ENCODE peak calls at places on chromosomes 12 and 14, in nine cellular contexts. One of them, this sample, is unnamed. For H3K9me3, the result is how much of the 10 kb centered on the place peaks cover.

GRCh38 chr14:93804654-93805053 is 16.4 kb upstream of the PRIMA1 start:
- DNase-seq in Peyer's patch: no peak
- DNase-seq in transverse colon: no peak
- DNase-seq in A549: no peak
- DNase-seq in stomach: no peak
- DNase-seq in IMR-90: no peak
- DNase-seq in HCT116: no peak
- DNase-seq in heart left ventricle: no peak
- DNase-seq in right lobe of liver: no peak
- DNase-seq in this sample: no peak

GRCh38 chr12:58957298-58957697 is 37.0 kb upstream of the LRIG3 start:
- DNase-seq in transverse colon: no peak
- DNase-seq in HCT116: no peak
- DNase-seq in stomach: no peak
- DNase-seq in right lobe of liver: no peak
- DNase-seq in IMR-90: no peak
- DNase-seq in heart left ventricle: no peak
- DNase-seq in Peyer's patch: no peak
- DNase-seq in A549: no peak
- DNase-seq in this sample: no peak

GRCh38 chr14:95482967-95483842 is 33.2 kb downstream of the SYNE3 start:
- DNase-seq in IMR-90: peak
- DNase-seq in A549: peak
- DNase-seq in HCT116: peak
- DNase-seq in Peyer's patch: peak
- DNase-seq in stomach: peak
- DNase-seq in transverse colon: peak
- DNase-seq in heart left ventricle: peak
- DNase-seq in right lobe of liver: peak
- DNase-seq in this sample: peak

GRCh38 chr12:19752712-19753111 is 313.4 kb downstream of the AEBP2 start:
- DNase-seq in transverse colon: no peak
- DNase-seq in right lobe of liver: no peak
- DNase-seq in Peyer's patch: no peak
- DNase-seq in IMR-90: peak
- DNase-seq in heart left ventricle: no peak
- DNase-seq in A549: no peak
- DNase-seq in stomach: no peak
- DNase-seq in HCT116: no peak
- DNase-seq in this sample: no peak

GRCh38 chr12:104535383-104535782 is 78.6 kb downstream of the CHST11 start:
- DNase-seq in A549: no peak
- DNase-seq in right lobe of liver: no peak
- DNase-seq in HCT116: no peak
- DNase-seq in Peyer's patch: no peak
- DNase-seq in transverse colon: no peak
- DNase-seq in stomach: no peak
- DNase-seq in IMR-90: peak
- DNase-seq in heart left ventricle: no peak
- DNase-seq in this sample: no peak

GRCh38 chr12:22935090-22935489 is 310.1 kb downstream of the ETNK1 start:
- DNase-seq in HCT116: no peak
- DNase-seq in A549: no peak
- DNase-seq in IMR-90: no peak
- DNase-seq in Peyer's patch: no peak
- DNase-seq in right lobe of liver: no peak
- DNase-seq in transverse colon: no peak
- DNase-seq in heart left ventricle: no peak
- DNase-seq in stomach: no peak
- DNase-seq in this sample: no peak

GRCh38 chr14:95043314-95043713 is 114.0 kb downstream of the DICER1 start:
- DNase-seq in Peyer's patch: peak
- DNase-seq in HCT116: no peak
- DNase-seq in stomach: peak
- DNase-seq in heart left ventricle: no peak
- DNase-seq in transverse colon: no peak
- DNase-seq in A549: no peak
- DNase-seq in right lobe of liver: no peak
- DNase-seq in IMR-90: no peak
- DNase-seq in this sample: no peak

GRCh38 chr12:105820407-105821140 is 318.2 kb downstream of the NUAK1 start:
- DNase-seq in HCT116: no peak
- DNase-seq in A549: no peak
- DNase-seq in right lobe of liver: no peak
- DNase-seq in IMR-90: peak
- DNase-seq in stomach: no peak
- DNase-seq in heart left ventricle: peak
- DNase-seq in Peyer's patch: peak
- DNase-seq in transverse colon: peak
- DNase-seq in this sample: peak

GRCh38 chr12:94875525-94875924 is 128.0 kb downstream of the NDUFA12 start:
- DNase-seq in transverse colon: no peak
- DNase-seq in right lobe of liver: no peak
- DNase-seq in A549: peak
- DNase-seq in HCT116: peak
- DNase-seq in stomach: no peak
- DNase-seq in heart left ventricle: no peak
- DNase-seq in Peyer's patch: no peak
- DNase-seq in IMR-90: no peak
- DNase-seq in this sample: no peak

GRCh38 chr14:57747036-57747435 is 118.9 kb downstream of the SLC35F4 start:
- DNase-seq in heart left ventricle: no peak
- DNase-seq in IMR-90: no peak
- DNase-seq in Peyer's patch: no peak
- DNase-seq in HCT116: peak
- DNase-seq in transverse colon: peak
- DNase-seq in A549: peak
- DNase-seq in stomach: peak
- DNase-seq in right lobe of liver: no peak
- DNase-seq in this sample: peak

GRCh38 chr12:64781374-64782029 is 22.3 kb upstream of the GNS start:
- DNase-seq in A549: no peak
- DNase-seq in HCT116: no peak
- DNase-seq in transverse colon: no peak
- DNase-seq in stomach: peak
- DNase-seq in IMR-90: no peak
- DNase-seq in Peyer's patch: no peak
- DNase-seq in heart left ventricle: no peak
- DNase-seq in right lobe of liver: peak
- DNase-seq in this sample: peak

GRCh38 chr12:111413442-111414086 is 7.8 kb downstream of the SH2B3 start:
- DNase-seq in transverse colon: peak
- DNase-seq in A549: no peak
- DNase-seq in stomach: no peak
- DNase-seq in right lobe of liver: peak
- DNase-seq in Peyer's patch: peak
- DNase-seq in HCT116: no peak
- DNase-seq in heart left ventricle: peak
- DNase-seq in IMR-90: peak
- DNase-seq in this sample: no peak

GRCh38 chr12:102504280-102504679 is 23.9 kb upstream of the IGF1 start:
- DNase-seq in heart left ventricle: peak
- DNase-seq in transverse colon: no peak
- DNase-seq in HCT116: no peak
- DNase-seq in Peyer's patch: no peak
- DNase-seq in stomach: no peak
- DNase-seq in A549: no peak
- DNase-seq in IMR-90: no peak
- DNase-seq in right lobe of liver: no peak
- DNase-seq in this sample: no peak

GRCh38 chr12:84763112-84763511 is 149.5 kb downstream of the SLC6A15 start:
- DNase-seq in A549: no peak
- DNase-seq in heart left ventricle: no peak
- DNase-seq in HCT116: no peak
- DNase-seq in Peyer's patch: no peak
- DNase-seq in stomach: no peak
- DNase-seq in IMR-90: peak
- DNase-seq in transverse colon: no peak
- DNase-seq in right lobe of liver: no peak
- DNase-seq in this sample: no peak

GRCh38 chr14:23183076-23183475 is 384 bp downstream of the SLC7A8 start:
- DNase-seq in stomach: no peak
- DNase-seq in right lobe of liver: no peak
- DNase-seq in transverse colon: no peak
- DNase-seq in IMR-90: no peak
- DNase-seq in HCT116: no peak
- DNase-seq in A549: no peak
- DNase-seq in Peyer's patch: no peak
- DNase-seq in heart left ventricle: no peak
- DNase-seq in this sample: no peak

GRCh38 chr14:23181946-23182345 is 1.5 kb downstream of the SLC7A8 start:
- DNase-seq in A549: no peak
- DNase-seq in transverse colon: no peak
- DNase-seq in Peyer's patch: no peak
- DNase-seq in heart left ventricle: no peak
- DNase-seq in stomach: no peak
- DNase-seq in right lobe of liver: no peak
- DNase-seq in HCT116: no peak
- DNase-seq in IMR-90: no peak
- DNase-seq in this sample: no peak

GRCh38 chr14:23181453-23181852 is 2.0 kb downstream of the SLC7A8 start:
- DNase-seq in heart left ventricle: no peak
- DNase-seq in IMR-90: no peak
- DNase-seq in stomach: no peak
- DNase-seq in transverse colon: no peak
- DNase-seq in A549: no peak
- DNase-seq in right lobe of liver: no peak
- DNase-seq in Peyer's patch: no peak
- DNase-seq in HCT116: no peak
- DNase-seq in this sample: no peak

GRCh38 chr14:23183479-23183878 is at the start of gene SLC7A8:
- DNase-seq in Peyer's patch: peak
- DNase-seq in transverse colon: peak
- DNase-seq in stomach: peak
- DNase-seq in right lobe of liver: peak
- DNase-seq in HCT116: peak
- DNase-seq in heart left ventricle: peak
- DNase-seq in A549: no peak
- DNase-seq in IMR-90: no peak
- DNase-seq in this sample: peak

GRCh38 chr14:23182372-23183014 is 967 bp downstream of the SLC7A8 start:
- DNase-seq in A549: no peak
- DNase-seq in HCT116: peak
- DNase-seq in stomach: peak
- DNase-seq in transverse colon: peak
- DNase-seq in right lobe of liver: peak
- DNase-seq in heart left ventricle: peak
- DNase-seq in IMR-90: no peak
- DNase-seq in Peyer's patch: peak
- DNase-seq in this sample: peak
- TF ChIP-seq POLR2A in A549: no peak
- TF ChIP-seq POLR2A in HCT116: no peak
- TF ChIP-seq POLR2A in stomach: no peak
- TF ChIP-seq POLR2A in transverse colon: no peak
- TF ChIP-seq POLR2A in right lobe of liver: no peak
- TF ChIP-seq POLR2A in heart left ventricle: no peak
- TF ChIP-seq POLR2A in IMR-90: no peak
- TF ChIP-seq POLR2A in Peyer's patch: no peak
- TF ChIP-seq POLR2A in this sample: peak

DNA sequence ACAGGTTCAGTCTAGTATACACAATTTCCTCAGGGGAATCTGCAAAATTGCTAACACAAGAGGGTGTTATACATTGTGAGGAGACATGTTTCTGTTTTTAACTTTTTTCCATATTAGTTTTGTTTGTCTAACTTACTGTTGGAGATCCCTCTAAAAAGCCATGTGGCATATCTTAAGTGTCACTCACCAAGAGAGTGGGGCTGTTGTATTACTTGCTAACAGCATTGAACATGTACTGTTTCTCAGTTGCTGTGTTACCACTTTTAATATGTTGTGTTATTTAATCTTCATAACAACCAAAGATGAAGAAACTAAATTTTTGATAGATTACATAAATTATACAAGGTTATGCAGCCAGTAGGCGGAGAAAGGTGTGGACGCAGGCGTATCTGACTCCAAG is 154.3 kb upstream of the NPAS3 start:
- DNase-seq in A549: no peak
- DNase-seq in stomach: no peak
- DNase-seq in heart left ventricle: no peak
- DNase-seq in HCT116: no peak
- DNase-seq in right lobe of liver: no peak
- DNase-seq in IMR-90: no peak
- DNase-seq in transverse colon: no peak
- DNase-seq in Peyer's patch: no peak
- DNase-seq in this sample: no peak
- H3K9me3 ChIP-seq in A549: under half
- H3K9me3 ChIP-seq in stomach: under half
- H3K9me3 ChIP-seq in heart left ventricle: under half
- H3K9me3 ChIP-seq in HCT116: under half
- H3K9me3 ChIP-seq in right lobe of liver: under half
- H3K9me3 ChIP-seq in IMR-90: under half
- H3K9me3 ChIP-seq in transverse colon: under half
- H3K9me3 ChIP-seq in Peyer's patch: under half
- H3K9me3 ChIP-seq in this sample: under half

GRCh38 chr12:57159341-57159740 is 11.9 kb upstream of the LRP1-AS start:
- DNase-seq in IMR-90: no peak
- DNase-seq in heart left ventricle: no peak
- DNase-seq in stomach: no peak
- DNase-seq in HCT116: no peak
- DNase-seq in transverse colon: no peak
- DNase-seq in A549: no peak
- DNase-seq in Peyer's patch: no peak
- DNase-seq in right lobe of liver: peak
- DNase-seq in this sample: no peak

GRCh38 chr12:57160741-57161140 is 13.3 kb upstream of the LRP1-AS start:
- DNase-seq in right lobe of liver: no peak
- DNase-seq in HCT116: no peak
- DNase-seq in Peyer's patch: no peak
- DNase-seq in transverse colon: no peak
- DNase-seq in stomach: no peak
- DNase-seq in A549: no peak
- DNase-seq in IMR-90: no peak
- DNase-seq in heart left ventricle: no peak
- DNase-seq in this sample: no peak

GRCh38 chr12:57160021-57160420 is 12.6 kb upstream of the LRP1-AS start:
- DNase-seq in heart left ventricle: no peak
- DNase-seq in HCT116: no peak
- DNase-seq in IMR-90: no peak
- DNase-seq in right lobe of liver: no peak
- DNase-seq in stomach: no peak
- DNase-seq in A549: no peak
- DNase-seq in transverse colon: no peak
- DNase-seq in Peyer's patch: no peak
- DNase-seq in this sample: no peak

GRCh38 chr12:57162541-57163125 is 15.2 kb upstream of the LRP1-AS start:
- DNase-seq in transverse colon: no peak
- DNase-seq in stomach: no peak
- DNase-seq in A549: no peak
- DNase-seq in heart left ventricle: no peak
- DNase-seq in Peyer's patch: no peak
- DNase-seq in IMR-90: no peak
- DNase-seq in right lobe of liver: peak
- DNase-seq in HCT116: no peak
- DNase-seq in this sample: no peak

GRCh38 chr12:57161491-57161890 is 14.1 kb upstream of the LRP1-AS start:
- DNase-seq in HCT116: no peak
- DNase-seq in transverse colon: no peak
- DNase-seq in Peyer's patch: no peak
- DNase-seq in IMR-90: peak
- DNase-seq in right lobe of liver: no peak
- DNase-seq in stomach: no peak
- DNase-seq in A549: no peak
- DNase-seq in heart left ventricle: no peak
- DNase-seq in this sample: no peak
- TF ChIP-seq POLR2A in HCT116: no peak
- TF ChIP-seq POLR2A in transverse colon: no peak
- TF ChIP-seq POLR2A in Peyer's patch: no peak
- TF ChIP-seq POLR2A in IMR-90: no peak
- TF ChIP-seq POLR2A in right lobe of liver: no peak
- TF ChIP-seq POLR2A in stomach: no peak
- TF ChIP-seq POLR2A in A549: no peak
- TF ChIP-seq POLR2A in heart left ventricle: no peak
- TF ChIP-seq POLR2A in this sample: no peak

GRCh38 chr14:106876711-106877110 is 1350.3 kb downstream of the TMEM121 start:
- DNase-seq in heart left ventricle: no peak
- DNase-seq in A549: no peak
- DNase-seq in right lobe of liver: no peak
- DNase-seq in Peyer's patch: no peak
- DNase-seq in stomach: no peak
- DNase-seq in HCT116: no peak
- DNase-seq in IMR-90: no peak
- DNase-seq in transverse colon: no peak
- DNase-seq in this sample: no peak
- H3K9me3 ChIP-seq in heart left ventricle: under half
- H3K9me3 ChIP-seq in A549: under half
- H3K9me3 ChIP-seq in right lobe of liver: under half
- H3K9me3 ChIP-seq in Peyer's patch: under half
- H3K9me3 ChIP-seq in stomach: under half
- H3K9me3 ChIP-seq in HCT116: under half
- H3K9me3 ChIP-seq in IMR-90: under half
- H3K9me3 ChIP-seq in transverse colon: under half
- H3K9me3 ChIP-seq in this sample: under half